ENCODE peak calls at places on chromosomes 7 and 10, in seven cellular contexts. H is mesendoderm, J is colonic mucosa, B is endothelial cell of umbilical vein, O is lung, I is suprapubic skin, S is neural progenitor cell. Y is an unnamed sample. For H3K36me3, the result is how much of the 10 kb centered on the place peaks cover.

GRCh38 chr7:101299511-101300464 is 21.8 kb downstream of the IFT22 start:
- DNase-seq in O (no peak), J (no peak), S (peak), I (no peak), H (peak), B (no peak), Y (no peak)

GRCh38 chr7:77497079-77497478 is 40.0 kb upstream of the PTPN12 start:
- DNase-seq in H (no peak), B (no peak), J (no peak), I (no peak), O (no peak), S (no peak), Y (no peak)

GRCh38 chr10:120962386-120963052 is 111.4 kb downstream of the WDR11 start:
- DNase-seq in O (no peak), J (no peak), I (no peak), S (peak), B (no peak), H (no peak), Y (no peak)

GRCh38 chr10:86443069-86443468 is 76.5 kb upstream of the GRID1 start:
- DNase-seq in S (no peak), O (no peak), I (no peak), J (no peak), B (no peak), H (no peak), Y (no peak)

GRCh38 chr10:14016011-14016536 is 314.6 kb downstream of the FRMD4A start:
- DNase-seq in S (no peak), J (peak), I (no peak), B (peak), H (no peak), O (peak), Y (peak)

GRCh38 chr7:133570321-133570720 is 317.4 kb downstream of the EXOC4 start:
- DNase-seq in I (no peak), J (no peak), H (no peak), O (no peak), S (no peak), B (no peak), Y (no peak)

GRCh38 chr10:118981946-118982345 is 47.6 kb upstream of the NANOS1 start:
- DNase-seq in H (no peak), O (no peak), S (no peak), I (peak), B (no peak), J (no peak), Y (no peak)

GRCh38 chr7:137801003-137801402 is 45.8 kb downstream of the DGKI start:
- DNase-seq in B (peak), O (no peak), H (no peak), I (no peak), S (no peak), J (no peak), Y (no peak)

GRCh38 chr10:70778267-70778924 is 6.8 kb downstream of the TBATA start:
- DNase-seq in S (no peak), J (no peak), H (no peak), I (no peak), O (no peak), B (no peak), Y (peak)

GRCh38 chr7:95545007-95545615 is 51.2 kb downstream of the PDK4 start:
- DNase-seq in I (no peak), H (peak), B (peak), S (peak), J (peak), O (no peak), Y (no peak)

GRCh38 chr7:141991144-141991543 is 4.5 kb upstream of the MGAM start:
- DNase-seq in I (no peak), H (no peak), J (no peak), S (no peak), O (no peak), B (no peak), Y (no peak)

GRCh38 chr10:26407406-26407969 is 30.7 kb upstream of the APBB1IP start:
- DNase-seq in B (no peak), J (no peak), I (no peak), S (no peak), O (no peak), H (peak), Y (no peak)

GRCh38 chr10:104472505-104472904 is 118.9 kb downstream of the CFAP58 start:
- DNase-seq in S (no peak), J (no peak), O (no peak), I (no peak), H (peak), B (no peak), Y (no peak)

GRCh38 chr7:30634193-30634626 is 39.5 kb downstream of the GARS1 start:
- DNase-seq in H (no peak), J (no peak), B (no peak), O (no peak), S (no peak), I (no peak), Y (no peak)
- H3K36me3 ChIP-seq in H (under half), J (under half), B (under half), O (under half), S (under half), I (half or more), Y (half or more)

GRCh38 chr7:4787541-4787940 is 12.1 kb downstream of the AP5Z1 start:
- DNase-seq in J (no peak), I (no peak), B (no peak), O (no peak), S (no peak), H (no peak), Y (no peak)

GRCh38 chr7:4790078-4790465 is 14.6 kb downstream of the AP5Z1 start:
- DNase-seq in S (no peak), J (no peak), B (no peak), I (no peak), H (no peak), O (no peak), Y (no peak)

GRCh38 chr7:4789194-4790077 is 14.0 kb downstream of the AP5Z1 start:
- DNase-seq in O (no peak), B (no peak), I (no peak), J (no peak), S (no peak), H (no peak), Y (no peak)

GRCh38 chr7:4788627-4789189 is 13.3 kb downstream of the AP5Z1 start:
- DNase-seq in S (no peak), I (no peak), J (no peak), O (no peak), B (no peak), H (no peak), Y (no peak)

GRCh38 chr7:4787947-4788626 is 12.7 kb downstream of the AP5Z1 start:
- DNase-seq in H (no peak), S (no peak), O (no peak), I (no peak), J (no peak), B (no peak), Y (no peak)
- H3K36me3 ChIP-seq in H (under half), S (under half), O (under half), I (half or more), J (under half), B (under half), Y (half or more)

DNA sequence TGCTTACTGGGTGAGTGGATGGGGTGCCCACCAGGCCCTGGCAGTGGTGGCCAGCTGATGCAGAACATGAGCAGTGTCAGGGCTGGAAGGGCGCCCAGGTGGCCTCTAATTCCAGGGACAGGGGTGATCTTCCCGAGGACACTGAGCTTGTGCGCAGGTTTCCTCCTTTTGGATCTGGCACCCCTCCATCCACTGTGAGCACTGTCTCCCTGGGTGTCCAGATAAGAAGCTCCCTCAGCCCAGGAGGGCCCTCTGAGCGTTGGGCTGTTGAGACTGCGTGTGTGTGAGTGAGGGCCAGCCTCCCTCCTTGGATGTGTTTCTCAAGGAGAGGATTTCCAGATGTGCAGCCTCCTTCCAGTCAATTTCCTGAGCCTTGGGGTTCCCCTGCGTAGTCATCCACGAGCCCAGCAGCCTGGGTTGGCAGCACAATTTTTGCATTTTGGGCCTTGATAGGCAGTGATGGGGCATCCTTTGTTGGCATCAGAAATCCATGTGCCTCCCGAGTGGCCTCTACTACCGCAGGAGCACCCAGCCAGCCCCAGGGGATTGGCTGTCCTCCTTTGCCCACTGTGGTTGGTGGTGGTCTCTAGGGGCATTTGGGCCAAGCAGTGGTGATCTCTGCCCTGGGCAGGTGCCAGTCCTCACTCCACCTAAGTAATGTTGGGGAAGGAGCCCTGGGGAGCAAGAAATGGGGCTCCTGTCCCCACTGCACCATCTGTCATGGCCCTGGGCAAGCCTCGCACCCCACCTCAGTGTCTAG is 20.9 kb upstream of the BTBD16 start:
- DNase-seq in H (no peak), J (no peak), I (no peak), O (no peak), S (no peak), B (no peak), Y (peak)
- H3K36me3 ChIP-seq in H (under half), J (under half), I (half or more), O (under half), S (under half), B (under half), Y (half or more)

DNA sequence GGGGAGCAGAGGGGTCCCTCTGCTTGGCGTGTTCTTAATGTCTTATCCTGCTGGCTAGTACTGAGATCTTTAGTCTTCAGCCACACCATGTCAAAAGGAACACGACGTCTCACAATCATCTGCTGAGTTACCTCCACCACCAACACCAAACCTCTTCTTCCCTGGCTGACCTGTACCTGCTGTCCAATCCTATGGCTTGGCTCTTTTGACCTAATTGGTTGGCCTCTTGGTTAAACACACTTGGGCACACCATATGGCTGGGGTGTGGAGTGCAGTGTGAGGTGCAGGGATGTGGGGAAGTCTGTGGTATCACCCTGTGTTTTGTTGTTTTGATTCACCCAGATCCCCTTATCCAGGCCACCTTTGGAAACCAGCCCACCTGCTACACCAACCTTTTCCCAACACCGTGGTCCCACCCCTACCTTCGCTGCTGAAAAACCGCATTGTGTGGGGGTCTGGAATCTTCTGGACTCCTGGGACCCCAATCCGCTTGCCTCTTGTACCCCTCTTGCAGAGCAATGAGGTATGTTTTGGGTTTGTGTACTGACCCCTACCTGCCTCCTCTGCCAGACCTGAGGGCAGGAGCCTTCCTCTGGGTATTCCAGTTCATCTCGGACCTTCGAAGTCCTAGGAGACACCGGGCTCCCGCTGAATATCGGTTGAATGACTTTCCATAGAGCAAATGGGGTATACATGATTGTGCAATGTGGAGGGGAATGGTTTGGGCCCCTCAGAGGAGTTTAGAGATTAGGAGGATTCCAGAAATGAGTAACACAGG is 2.8 kb upstream of the LBX1 start:
- DNase-seq in J (no peak), I (no peak), O (no peak), H (no peak), B (no peak), S (no peak), Y (no peak)
- H3K36me3 ChIP-seq in J (under half), I (under half), O (under half), H (under half), B (under half), S (under half), Y (under half)

DNA sequence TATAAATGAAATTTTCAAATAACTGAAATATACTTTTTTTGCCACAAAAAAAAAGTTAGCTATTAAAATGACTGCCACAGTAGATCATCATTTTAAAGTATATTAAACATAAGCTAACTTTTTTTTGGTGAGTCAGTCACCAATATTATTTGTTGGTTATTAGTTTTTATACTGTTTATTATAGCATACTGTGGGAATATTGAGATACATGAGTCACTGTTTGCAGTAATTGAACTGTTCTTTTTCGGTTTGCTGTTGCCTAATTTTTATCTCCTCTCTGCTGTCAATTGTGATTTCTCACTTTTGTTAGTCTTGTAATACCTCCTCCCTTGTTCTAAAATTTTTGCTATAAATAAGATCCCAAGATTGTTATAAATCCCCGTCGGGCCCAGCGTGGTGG is 45.7 kb downstream of the BTAF1 start:
- DNase-seq in B (no peak), O (no peak), S (no peak), H (no peak), I (no peak), J (no peak), Y (no peak)
- H3K36me3 ChIP-seq in B (under half), O (under half), S (under half), H (under half), I (under half), J (under half), Y (under half)

DNA sequence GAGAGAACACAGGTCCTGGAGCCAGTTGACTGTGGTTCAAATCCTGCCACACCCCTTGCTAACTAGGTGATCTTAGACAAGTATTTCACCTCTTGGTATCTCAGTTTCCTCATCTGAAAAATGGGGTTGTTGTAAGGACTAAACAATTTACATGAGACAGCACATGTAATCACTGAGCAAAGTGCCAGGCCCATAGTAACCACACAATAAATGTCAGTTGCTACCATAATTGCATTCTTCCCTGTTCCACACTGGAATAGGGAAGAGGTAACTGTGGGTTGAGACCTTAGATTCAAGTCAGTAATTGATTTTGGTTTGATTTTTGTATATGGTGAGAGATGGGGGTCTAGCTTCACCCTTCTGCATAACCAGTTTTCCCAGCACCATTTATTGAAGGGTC is 91.4 kb upstream of the PDLIM1 start:
- DNase-seq in O (no peak), B (no peak), S (no peak), I (no peak), J (no peak), H (no peak), Y (no peak)
- H3K36me3 ChIP-seq in O (under half), B (under half), S (under half), I (under half), J (under half), H (under half), Y (half or more)

GRCh38 chr7:50614721-50615518 is 49.7 kb upstream of the DDC start:
- DNase-seq in H (no peak), O (no peak), B (no peak), S (no peak), J (peak), I (no peak), Y (no peak)
- H3K36me3 ChIP-seq in H (under half), O (under half), B (half or more), S (under half), J (under half), I (under half), Y (under half)

GRCh38 chr7:149004405-149005370 is 23.6 kb downstream of the PDIA4 start:
- DNase-seq in O (no peak), I (no peak), B (no peak), H (no peak), J (no peak), S (no peak), Y (no peak)

GRCh38 chr7:149005427-149006344 is 22.6 kb downstream of the PDIA4 start:
- DNase-seq in S (peak), I (peak), O (peak), B (peak), H (peak), J (peak), Y (peak)

GRCh38 chr7:149003018-149003417 is 25.3 kb downstream of the PDIA4 start:
- DNase-seq in S (no peak), H (no peak), J (no peak), O (no peak), I (no peak), B (no peak), Y (no peak)

GRCh38 chr7:149002604-149003003 is 25.7 kb downstream of the PDIA4 start:
- DNase-seq in B (no peak), O (no peak), I (no peak), J (no peak), H (no peak), S (no peak), Y (no peak)

GRCh38 chr7:149003560-149004305 is 24.6 kb downstream of the PDIA4 start:
- DNase-seq in H (no peak), O (no peak), I (no peak), S (no peak), B (no peak), J (no peak), Y (no peak)
- H3K36me3 ChIP-seq in H (under half), O (under half), I (half or more), S (under half), B (half or more), J (under half), Y (half or more)

DNA sequence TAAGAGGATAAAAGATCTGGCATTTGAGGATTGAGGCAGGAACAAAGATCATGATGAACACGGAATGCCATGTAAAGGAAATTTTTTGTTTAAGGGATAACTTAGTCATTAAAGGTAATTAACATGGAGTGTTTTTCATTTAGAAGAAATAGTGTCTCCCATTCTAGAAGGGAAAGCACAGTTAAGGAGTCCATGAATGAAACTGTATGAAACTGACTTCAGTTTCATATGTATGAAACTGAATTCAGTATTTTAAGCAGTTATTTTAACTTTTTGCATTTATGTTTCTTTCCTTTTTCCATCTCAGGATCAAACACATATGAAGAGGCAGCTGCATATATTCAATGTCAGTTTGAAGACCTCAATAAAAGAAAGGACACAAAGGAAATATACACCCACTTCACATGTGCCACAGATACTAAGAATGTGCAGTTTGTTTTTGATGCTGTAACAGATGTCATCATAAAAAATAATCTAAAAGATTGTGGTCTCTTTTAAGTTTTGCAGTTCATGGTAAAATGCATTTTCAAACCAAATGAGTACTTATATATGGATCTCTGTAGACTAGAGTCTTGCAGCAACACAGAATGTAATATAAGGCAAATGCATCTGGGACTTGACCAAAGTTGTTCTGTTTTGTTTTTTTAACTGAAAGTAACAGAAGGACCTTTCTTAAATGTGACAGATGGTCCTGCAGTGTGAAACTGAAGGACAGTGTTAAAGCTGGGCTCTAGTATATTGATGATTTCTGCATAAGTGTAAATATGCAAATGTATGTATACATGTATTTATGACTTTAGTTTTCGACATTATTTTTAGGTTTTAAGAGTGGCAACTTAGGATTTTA is 82.6 kb downstream of the GNAI1 start:
- DNase-seq in J (no peak), H (no peak), S (no peak), I (no peak), O (no peak), B (no peak), Y (no peak)
- H3K36me3 ChIP-seq in J (under half), H (under half), S (under half), I (under half), O (under half), B (under half), Y (under half)

GRCh38 chr10:73386583-73386982 is 27.3 kb downstream of the ANXA7 start:
- DNase-seq in B (no peak), O (no peak), I (no peak), S (no peak), H (no peak), J (no peak), Y (no peak)
- H3K36me3 ChIP-seq in B (under half), O (under half), I (half or more), S (under half), H (under half), J (under half), Y (half or more)

Y was measured in right atrium auricular region.